ENCODE peak calls at places on chromosomes 6 and 20, in eight cellular contexts. X is IMR-90, O is kidney tubule cell, L is A549, Y is NCI-H1417, S is A172, V is SHP77, N is NCI-H1105 treated with DMSO at 0.1 percent for 48 hours. I is an unnamed sample.

GRCh38 chr20:39282619-39283092 is 320.5 kb downstream of the DHX35 start:
- DNase-seq in L (no peak), Y (peak), X (no peak), N (no peak), S (peak), O (no peak), V (no peak), I (no peak)

GRCh38 chr6:121516331-121516730 is 80.9 kb downstream of the GJA1 start:
- DNase-seq in X (peak), L (no peak), S (no peak), O (peak), Y (no peak), V (no peak), N (no peak), I (no peak)

GRCh38 chr20:32982617-32983458 is 21.4 kb downstream of the SUN5 start:
- DNase-seq in V (peak), X (no peak), N (peak), O (peak), S (no peak), L (no peak), Y (no peak), I (no peak)

GRCh38 chr6:132247381-132248159 is 153.7 kb downstream of the MOXD1 start:
- DNase-seq in S (no peak), X (peak), O (peak), Y (peak), L (no peak), V (no peak), N (no peak), I (no peak)

GRCh38 chr6:117907600-117908245 is 659 bp downstream of the SLC35F1 start:
- DNase-seq in Y (peak), N (peak), V (no peak), X (no peak), S (no peak), L (no peak), O (peak), I (peak)

GRCh38 chr6:100260584-100260983 is 204.1 kb downstream of the SIM1 start:
- DNase-seq in S (no peak), O (peak), Y (no peak), V (no peak), N (no peak), X (peak), L (no peak), I (no peak)

GRCh38 chr6:170074907-170075306 is 216.0 kb downstream of the DLL1 start:
- DNase-seq in S (no peak), X (no peak), V (no peak), Y (no peak), O (no peak), L (no peak), N (no peak), I (peak)

GRCh38 chr6:31794866-31795615 is 511 bp downstream of the VARS1 start:
- DNase-seq in L (no peak), Y (no peak), O (no peak), V (no peak), N (no peak), S (peak), X (no peak), I (no peak)

GRCh38 chr20:54267510-54268003 is 59.7 kb downstream of the PFDN4 start:
- DNase-seq in V (no peak), X (peak), L (no peak), Y (no peak), N (no peak), O (peak), S (peak), I (no peak)

GRCh38 chr6:52231411-52232127 is 12.7 kb downstream of the IL17F start:
- DNase-seq in S (no peak), Y (no peak), N (no peak), X (no peak), O (no peak), L (no peak), V (no peak), I (no peak)

GRCh38 chr6:103784117-103784516 is 1075.6 kb downstream of the HACE1 start:
- DNase-seq in S (no peak), Y (no peak), X (no peak), L (no peak), V (no peak), N (no peak), O (no peak), I (no peak)

GRCh38 chr6:30840922-30841643 is 43.2 kb upstream of the DDR1 start:
- DNase-seq in Y (no peak), N (no peak), O (no peak), X (no peak), S (no peak), L (no peak), V (no peak), I (no peak)

GRCh38 chr20:49245921-49246740 is 26.9 kb downstream of the DDX27 start:
- DNase-seq in X (peak), Y (peak), S (peak), L (peak), N (peak), O (peak), V (peak), I (no peak)

I was measured in lower lobe of right lung.